ENCODE peak calls at places on chromosomes 3 and 15, in seven cellular contexts. P is stimulated activated CD4-positive, alpha-beta T cell treated with anti-CD3 and anti-CD28 coated beads, Interleukin-12 subunit alpha, Interleukin-12 subunit beta, amount 100 ng/mL, for 24 hours; N is NCI-H460; O is T follicular helper cell; S is ACHN; T is mucosa of descending colon; G is left colon. U is an unnamed sample.

GRCh38 chr3:151871639-151872468 is 1.6 kb upstream of the SUCNR1 start:
- DNase-seq in O (no peak), T (no peak), S (no peak), P (no peak), G (no peak), N (no peak), U (no peak)

GRCh38 chr15:52680756-52681155 is 1.6 kb upstream of the ATOSA start:
- DNase-seq in N (no peak), G (no peak), T (no peak), O (no peak), S (no peak), P (no peak), U (no peak)

GRCh38 chr15:51770902-51771301 is 19.5 kb downstream of the TMOD2 start:
- DNase-seq in T (no peak), S (no peak), G (no peak), P (no peak), N (no peak), O (no peak), U (no peak)

GRCh38 chr3:32181370-32181769 is 57.1 kb upstream of the CMTM8 start:
- DNase-seq in N (no peak), S (no peak), T (no peak), P (no peak), O (no peak), G (no peak), U (no peak)

GRCh38 chr3:44114142-44114541 is 127.5 kb upstream of the TOPAZ1 start:
- DNase-seq in N (no peak), S (no peak), P (peak; percentile 6), T (peak; percentile 74), G (peak; percentile 74), O (no peak), U (no peak)

GRCh38 chr3:16511561-16512434 is 1.7 kb downstream of the RFTN1 start:
- DNase-seq in N (no peak), P (peak; percentile 56), O (peak; percentile 70), G (peak; percentile 55), T (peak; percentile 55), S (peak; percentile 64), U (peak; percentile 75)

GRCh38 chr15:59237854-59238252 is 31.2 kb downstream of the LDHAL6B start:
- DNase-seq in P (no peak), G (no peak), O (no peak), N (no peak), T (no peak), S (no peak), U (no peak)

GRCh38 chr3:121111914-121112612 is 204.1 kb downstream of the STXBP5L start:
- DNase-seq in G (no peak), O (no peak), S (no peak), P (no peak), N (no peak), T (no peak), U (no peak)

GRCh38 chr3:134242649-134243637 is 7.7 kb downstream of the RYK start:
- DNase-seq in P (no peak), O (no peak), G (no peak), N (no peak), S (peak; percentile 24), T (no peak), U (no peak)

GRCh38 chr15:101669744-101670143 is 17.6 kb upstream of the TM2D3 start:
- DNase-seq in N (peak; percentile 18), P (no peak), G (no peak), S (no peak), O (no peak), T (no peak), U (no peak)

GRCh38 chr15:97177135-97177704 is 783.3 kb upstream of the ARRDC4 start:
- DNase-seq in G (no peak), O (no peak), P (no peak), S (no peak), T (no peak), N (no peak), U (no peak)

GRCh38 chr3:72591522-72592421 is 256.5 kb downstream of the SHQ1 start:
- DNase-seq in T (peak; percentile 44), P (no peak), G (peak; percentile 15), S (no peak), O (no peak), N (no peak), U (no peak)

GRCh38 chr15:74497584-74497983 is 36.6 kb upstream of the UBL7 start:
- DNase-seq in P (no peak), S (no peak), N (no peak), O (no peak), G (peak; percentile 19), T (no peak), U (no peak)

GRCh38 chr3:13083898-13084297 is 10.7 kb upstream of the IQSEC1 start:
- DNase-seq in T (no peak), P (no peak), S (no peak), G (no peak), O (no peak), N (no peak), U (no peak)

GRCh38 chr15:29651476-29652072 is 170.7 kb downstream of the TJP1 start:
- DNase-seq in P (no peak), N (no peak), O (no peak), T (no peak), G (no peak), S (no peak), U (no peak)

GRCh38 chr3:106379251-106379750 is 510.5 kb upstream of the CBLB start:
- DNase-seq in G (no peak), N (no peak), O (no peak), P (no peak), T (no peak), S (no peak), U (no peak)

GRCh38 chr3:175748087-175748732 is 889.1 kb downstream of the NAALADL2 start:
- DNase-seq in T (no peak), G (no peak), S (no peak), N (no peak), O (no peak), P (no peak), U (no peak)

GRCh38 chr3:107662586-107662985 is 139.8 kb downstream of the BBX start:
- DNase-seq in P (no peak), G (no peak), S (no peak), T (no peak), N (no peak), O (no peak), U (no peak)

GRCh38 chr15:34010921-34011320 is 28.1 kb downstream of the AVEN start:
- DNase-seq in P (no peak), T (no peak), N (no peak), O (no peak), S (no peak), G (no peak), U (no peak)

GRCh38 chr15:53034767-53035245 is 244.7 kb upstream of the ONECUT1 start:
- DNase-seq in S (no peak), G (no peak), N (no peak), O (no peak), P (no peak), T (no peak), U (no peak)

GRCh38 chr15:69668049-69668705 is 215.6 kb downstream of the RPLP1 start:
- DNase-seq in P (no peak), N (no peak), G (no peak), O (no peak), S (no peak), T (no peak), U (no peak)

GRCh38 chr15:74384566-74385441 is 17.4 kb upstream of the CYP11A1 start:
- DNase-seq in O (no peak), N (no peak), P (no peak), S (no peak), G (no peak), T (peak; percentile 38), U (no peak)

GRCh38 chr3:169907944-169908343 is 3.4 kb upstream of the SAMD7 start:
- DNase-seq in N (no peak), G (no peak), O (no peak), S (no peak), T (no peak), P (no peak), U (no peak)

GRCh38 chr3:158768881-158769518 is 32.9 kb upstream of the MFSD1 start:
- DNase-seq in S (peak; percentile 35), T (no peak), O (no peak), G (no peak), P (no peak), N (no peak), U (no peak)

GRCh38 chr3:46059432-46059831 is 32.1 kb upstream of the XCR1 start:
- DNase-seq in T (no peak), O (no peak), G (no peak), P (no peak), N (no peak), S (no peak), U (no peak)

GRCh38 chr15:99615460-99615859 is 49.7 kb downstream of the MEF2A start:
- DNase-seq in P (no peak), O (no peak), G (no peak), T (no peak), S (no peak), N (no peak), U (no peak)

GRCh38 chr15:85615930-85616329 is 178.8 kb downstream of the KLHL25 start:
- DNase-seq in P (no peak), G (no peak), T (no peak), O (no peak), N (no peak), S (peak; percentile 50), U (no peak)

GRCh38 chr3:32816439-32817194 is 1.2 kb upstream of the TRIM71 start:
- DNase-seq in P (no peak), S (peak; percentile 6), T (no peak), O (no peak), N (no peak), G (peak; percentile 17), U (no peak)

GRCh38 chr15:89171136-89172072 is 50.0 kb downstream of the RLBP1 start:
- DNase-seq in T (peak; percentile 37), S (peak; percentile 49), N (peak; percentile 62), G (peak; percentile 58), P (no peak), O (peak; percentile 6), U (peak; percentile 14)

GRCh38 chr15:58383876-58384275 is 47.9 kb upstream of the LIPC start:
- DNase-seq in G (no peak), T (no peak), N (no peak), S (no peak), O (no peak), P (peak; percentile 25), U (no peak)

GRCh38 chr3:141125351-141125750 is 74.2 kb downstream of the SPSB4 start:
- DNase-seq in G (no peak), T (no peak), P (no peak), S (no peak), O (no peak), N (no peak), U (no peak)

GRCh38 chr15:70512772-70513362 is 250.5 kb downstream of the UACA start:
- DNase-seq in O (peak; percentile 32), S (peak; percentile 73), P (no peak), T (peak; percentile 58), N (peak; percentile 76), G (peak; percentile 36), U (no peak)